ENCODE peak calls at places on chromosomes 1 and 21, in nine cellular contexts. One of them, this sample, is unnamed.

GRCh38 chr1:34786521-34787325 is 5.7 kb downstream of the GJB3 start:
- DNase-seq in AG10803: peak; percentile 70
- DNase-seq in keratinocyte: no peak
- DNase-seq in left cardiac atrium: peak; percentile 80
- DNase-seq in IMR-90: peak; percentile 67
- DNase-seq in activated T-cell treated with anti-CD3 and anti-CD28 coated beads, Interleukin-2, amount 50 U/mL, for 1 hour: peak; percentile 60
- DNase-seq in activated CD4-positive, alpha-beta memory T cell treated with anti-CD3 and anti-CD28 coated beads, Interleukin-2, amount 10 ng/mL, durations not matched to agents 7 days and 5 days: peak; percentile 71
- DNase-seq in amniotic epithelial cell: peak; percentile 56
- DNase-seq in T-helper 2 cell: peak; percentile 23
- DNase-seq in this sample: peak; percentile 82

GRCh38 chr1:35573198-35573775 is at the start of gene TFAP2E:
- DNase-seq in activated T-cell treated with anti-CD3 and anti-CD28 coated beads, Interleukin-2, amount 50 U/mL, for 1 hour: no peak
- DNase-seq in T-helper 2 cell: no peak
- DNase-seq in activated CD4-positive, alpha-beta memory T cell treated with anti-CD3 and anti-CD28 coated beads, Interleukin-2, amount 10 ng/mL, durations not matched to agents 7 days and 5 days: no peak
- DNase-seq in AG10803: no peak
- DNase-seq in amniotic epithelial cell: peak; percentile 32
- DNase-seq in IMR-90: no peak
- DNase-seq in left cardiac atrium: no peak
- DNase-seq in keratinocyte: no peak
- DNase-seq in this sample: no peak

GRCh38 chr1:41742219-41742618 is 176.5 kb downstream of the HIVEP3 start:
- DNase-seq in activated T-cell treated with anti-CD3 and anti-CD28 coated beads, Interleukin-2, amount 50 U/mL, for 1 hour: no peak
- DNase-seq in left cardiac atrium: no peak
- DNase-seq in IMR-90: peak; percentile 93
- DNase-seq in amniotic epithelial cell: peak; percentile 68
- DNase-seq in T-helper 2 cell: no peak
- DNase-seq in keratinocyte: no peak
- DNase-seq in activated CD4-positive, alpha-beta memory T cell treated with anti-CD3 and anti-CD28 coated beads, Interleukin-2, amount 10 ng/mL, durations not matched to agents 7 days and 5 days: no peak
- DNase-seq in AG10803: peak; percentile 88
- DNase-seq in this sample: peak; percentile 80

GRCh38 chr1:233479026-233479890 is 134.6 kb upstream of the KCNK1 start:
- DNase-seq in amniotic epithelial cell: no peak
- DNase-seq in activated CD4-positive, alpha-beta memory T cell treated with anti-CD3 and anti-CD28 coated beads, Interleukin-2, amount 10 ng/mL, durations not matched to agents 7 days and 5 days: no peak
- DNase-seq in activated T-cell treated with anti-CD3 and anti-CD28 coated beads, Interleukin-2, amount 50 U/mL, for 1 hour: no peak
- DNase-seq in IMR-90: no peak
- DNase-seq in left cardiac atrium: no peak
- DNase-seq in keratinocyte: no peak
- DNase-seq in T-helper 2 cell: no peak
- DNase-seq in AG10803: no peak
- DNase-seq in this sample: no peak

GRCh38 chr1:221187174-221187573 is 307.9 kb downstream of the HLX start:
- DNase-seq in left cardiac atrium: no peak
- DNase-seq in amniotic epithelial cell: no peak
- DNase-seq in IMR-90: peak; percentile 18
- DNase-seq in activated CD4-positive, alpha-beta memory T cell treated with anti-CD3 and anti-CD28 coated beads, Interleukin-2, amount 10 ng/mL, durations not matched to agents 7 days and 5 days: no peak
- DNase-seq in T-helper 2 cell: no peak
- DNase-seq in keratinocyte: no peak
- DNase-seq in AG10803: no peak
- DNase-seq in activated T-cell treated with anti-CD3 and anti-CD28 coated beads, Interleukin-2, amount 50 U/mL, for 1 hour: no peak
- DNase-seq in this sample: peak; percentile 24

GRCh38 chr1:151540982-151541377 is 871 bp downstream of the TUFT1 start:
- DNase-seq in AG10803: no peak
- DNase-seq in amniotic epithelial cell: no peak
- DNase-seq in activated T-cell treated with anti-CD3 and anti-CD28 coated beads, Interleukin-2, amount 50 U/mL, for 1 hour: no peak
- DNase-seq in keratinocyte: no peak
- DNase-seq in activated CD4-positive, alpha-beta memory T cell treated with anti-CD3 and anti-CD28 coated beads, Interleukin-2, amount 10 ng/mL, durations not matched to agents 7 days and 5 days: no peak
- DNase-seq in T-helper 2 cell: no peak
- DNase-seq in IMR-90: no peak
- DNase-seq in left cardiac atrium: no peak
- DNase-seq in this sample: no peak

GRCh38 chr1:87730274-87731222 is 401.9 kb downstream of the LMO4 start:
- DNase-seq in IMR-90: peak; percentile 44
- DNase-seq in amniotic epithelial cell: peak; percentile 2
- DNase-seq in AG10803: no peak
- DNase-seq in activated CD4-positive, alpha-beta memory T cell treated with anti-CD3 and anti-CD28 coated beads, Interleukin-2, amount 10 ng/mL, durations not matched to agents 7 days and 5 days: no peak
- DNase-seq in left cardiac atrium: no peak
- DNase-seq in activated T-cell treated with anti-CD3 and anti-CD28 coated beads, Interleukin-2, amount 50 U/mL, for 1 hour: no peak
- DNase-seq in T-helper 2 cell: no peak
- DNase-seq in keratinocyte: no peak
- DNase-seq in this sample: no peak

GRCh38 chr1:228004331-228004871 is 2.4 kb upstream of the WNT3A start:
- DNase-seq in activated CD4-positive, alpha-beta memory T cell treated with anti-CD3 and anti-CD28 coated beads, Interleukin-2, amount 10 ng/mL, durations not matched to agents 7 days and 5 days: peak; percentile 17
- DNase-seq in amniotic epithelial cell: peak; percentile 9
- DNase-seq in T-helper 2 cell: no peak
- DNase-seq in IMR-90: no peak
- DNase-seq in keratinocyte: no peak
- DNase-seq in left cardiac atrium: no peak
- DNase-seq in activated T-cell treated with anti-CD3 and anti-CD28 coated beads, Interleukin-2, amount 50 U/mL, for 1 hour: no peak
- DNase-seq in AG10803: peak; percentile 12
- DNase-seq in this sample: peak; percentile 39

GRCh38 chr1:110292327-110292741 is 46.8 kb upstream of the RBM15 start:
- DNase-seq in left cardiac atrium: no peak
- DNase-seq in activated CD4-positive, alpha-beta memory T cell treated with anti-CD3 and anti-CD28 coated beads, Interleukin-2, amount 10 ng/mL, durations not matched to agents 7 days and 5 days: no peak
- DNase-seq in amniotic epithelial cell: peak; percentile 44
- DNase-seq in T-helper 2 cell: no peak
- DNase-seq in keratinocyte: no peak
- DNase-seq in IMR-90: peak; percentile 50
- DNase-seq in activated T-cell treated with anti-CD3 and anti-CD28 coated beads, Interleukin-2, amount 50 U/mL, for 1 hour: no peak
- DNase-seq in AG10803: peak; percentile 74
- DNase-seq in this sample: peak; percentile 33

GRCh38 chr21:38443110-38443509 is 55.2 kb downstream of the ERG start:
- DNase-seq in IMR-90: no peak
- DNase-seq in activated CD4-positive, alpha-beta memory T cell treated with anti-CD3 and anti-CD28 coated beads, Interleukin-2, amount 10 ng/mL, durations not matched to agents 7 days and 5 days: no peak
- DNase-seq in keratinocyte: no peak
- DNase-seq in left cardiac atrium: peak; percentile 52
- DNase-seq in T-helper 2 cell: no peak
- DNase-seq in activated T-cell treated with anti-CD3 and anti-CD28 coated beads, Interleukin-2, amount 50 U/mL, for 1 hour: no peak
- DNase-seq in AG10803: no peak
- DNase-seq in amniotic epithelial cell: no peak
- DNase-seq in this sample: no peak

GRCh38 chr1:228079601-228080263 is 2.8 kb upstream of the ARF1 start:
- DNase-seq in left cardiac atrium: peak; percentile 19
- DNase-seq in AG10803: no peak
- DNase-seq in IMR-90: no peak
- DNase-seq in keratinocyte: no peak
- DNase-seq in activated CD4-positive, alpha-beta memory T cell treated with anti-CD3 and anti-CD28 coated beads, Interleukin-2, amount 10 ng/mL, durations not matched to agents 7 days and 5 days: no peak
- DNase-seq in T-helper 2 cell: no peak
- DNase-seq in activated T-cell treated with anti-CD3 and anti-CD28 coated beads, Interleukin-2, amount 50 U/mL, for 1 hour: peak; percentile 12
- DNase-seq in amniotic epithelial cell: no peak
- DNase-seq in this sample: no peak

GRCh38 chr1:243390315-243390875 is 134.6 kb downstream of the SDCCAG8 start:
- DNase-seq in left cardiac atrium: no peak
- DNase-seq in AG10803: no peak
- DNase-seq in keratinocyte: no peak
- DNase-seq in activated CD4-positive, alpha-beta memory T cell treated with anti-CD3 and anti-CD28 coated beads, Interleukin-2, amount 10 ng/mL, durations not matched to agents 7 days and 5 days: peak; percentile 22
- DNase-seq in IMR-90: no peak
- DNase-seq in activated T-cell treated with anti-CD3 and anti-CD28 coated beads, Interleukin-2, amount 50 U/mL, for 1 hour: no peak
- DNase-seq in amniotic epithelial cell: no peak
- DNase-seq in T-helper 2 cell: no peak
- DNase-seq in this sample: no peak

GRCh38 chr1:218341325-218341724 is 3.8 kb upstream of the TGFB2 start:
- DNase-seq in amniotic epithelial cell: peak; percentile 68
- DNase-seq in keratinocyte: no peak
- DNase-seq in activated CD4-positive, alpha-beta memory T cell treated with anti-CD3 and anti-CD28 coated beads, Interleukin-2, amount 10 ng/mL, durations not matched to agents 7 days and 5 days: no peak
- DNase-seq in AG10803: no peak
- DNase-seq in IMR-90: no peak
- DNase-seq in left cardiac atrium: no peak
- DNase-seq in T-helper 2 cell: no peak
- DNase-seq in activated T-cell treated with anti-CD3 and anti-CD28 coated beads, Interleukin-2, amount 50 U/mL, for 1 hour: no peak
- DNase-seq in this sample: no peak

GRCh38 chr1:227174136-227174535 is 144.2 kb downstream of the CDC42BPA start:
- DNase-seq in AG10803: peak; percentile 70
- DNase-seq in left cardiac atrium: no peak
- DNase-seq in keratinocyte: no peak
- DNase-seq in activated CD4-positive, alpha-beta memory T cell treated with anti-CD3 and anti-CD28 coated beads, Interleukin-2, amount 10 ng/mL, durations not matched to agents 7 days and 5 days: no peak
- DNase-seq in T-helper 2 cell: no peak
- DNase-seq in IMR-90: peak; percentile 70
- DNase-seq in activated T-cell treated with anti-CD3 and anti-CD28 coated beads, Interleukin-2, amount 50 U/mL, for 1 hour: no peak
- DNase-seq in amniotic epithelial cell: peak; percentile 82
- DNase-seq in this sample: peak; percentile 1

GRCh38 chr1:22500476-22500875 is 48.8 kb downstream of the ZBTB40 start:
- DNase-seq in left cardiac atrium: peak; percentile 54
- DNase-seq in AG10803: peak; percentile 59
- DNase-seq in IMR-90: peak; percentile 59
- DNase-seq in activated CD4-positive, alpha-beta memory T cell treated with anti-CD3 and anti-CD28 coated beads, Interleukin-2, amount 10 ng/mL, durations not matched to agents 7 days and 5 days: no peak
- DNase-seq in amniotic epithelial cell: peak; percentile 55
- DNase-seq in keratinocyte: peak; percentile 28
- DNase-seq in T-helper 2 cell: no peak
- DNase-seq in activated T-cell treated with anti-CD3 and anti-CD28 coated beads, Interleukin-2, amount 50 U/mL, for 1 hour: no peak
- DNase-seq in this sample: peak; percentile 65

GRCh38 chr1:185534806-185535205 is 199.4 kb upstream of the HMCN1 start:
- DNase-seq in keratinocyte: no peak
- DNase-seq in left cardiac atrium: no peak
- DNase-seq in activated CD4-positive, alpha-beta memory T cell treated with anti-CD3 and anti-CD28 coated beads, Interleukin-2, amount 10 ng/mL, durations not matched to agents 7 days and 5 days: no peak
- DNase-seq in amniotic epithelial cell: no peak
- DNase-seq in AG10803: no peak
- DNase-seq in activated T-cell treated with anti-CD3 and anti-CD28 coated beads, Interleukin-2, amount 50 U/mL, for 1 hour: no peak
- DNase-seq in T-helper 2 cell: no peak
- DNase-seq in IMR-90: no peak
- DNase-seq in this sample: no peak

GRCh38 chr21:46515109-46515508 is 56.4 kb downstream of the DIP2A start:
- DNase-seq in T-helper 2 cell: peak; percentile 73
- DNase-seq in activated CD4-positive, alpha-beta memory T cell treated with anti-CD3 and anti-CD28 coated beads, Interleukin-2, amount 10 ng/mL, durations not matched to agents 7 days and 5 days: no peak
- DNase-seq in activated T-cell treated with anti-CD3 and anti-CD28 coated beads, Interleukin-2, amount 50 U/mL, for 1 hour: no peak
- DNase-seq in left cardiac atrium: peak; percentile 75
- DNase-seq in amniotic epithelial cell: no peak
- DNase-seq in IMR-90: peak; percentile 13
- DNase-seq in keratinocyte: no peak
- DNase-seq in AG10803: peak; percentile 11
- DNase-seq in this sample: peak; percentile 59

GRCh38 chr21:45577806-45578801 is 35.9 kb upstream of the SLC19A1 start:
- DNase-seq in keratinocyte: no peak
- DNase-seq in left cardiac atrium: no peak
- DNase-seq in T-helper 2 cell: no peak
- DNase-seq in IMR-90: no peak
- DNase-seq in activated CD4-positive, alpha-beta memory T cell treated with anti-CD3 and anti-CD28 coated beads, Interleukin-2, amount 10 ng/mL, durations not matched to agents 7 days and 5 days: no peak
- DNase-seq in AG10803: no peak
- DNase-seq in amniotic epithelial cell: no peak
- DNase-seq in activated T-cell treated with anti-CD3 and anti-CD28 coated beads, Interleukin-2, amount 50 U/mL, for 1 hour: no peak
- DNase-seq in this sample: no peak

GRCh38 chr1:203769505-203770343 is 4.7 kb downstream of the LAX1 start:
- DNase-seq in activated T-cell treated with anti-CD3 and anti-CD28 coated beads, Interleukin-2, amount 50 U/mL, for 1 hour: no peak
- DNase-seq in keratinocyte: peak; percentile 89
- DNase-seq in activated CD4-positive, alpha-beta memory T cell treated with anti-CD3 and anti-CD28 coated beads, Interleukin-2, amount 10 ng/mL, durations not matched to agents 7 days and 5 days: no peak
- DNase-seq in IMR-90: peak; percentile 94
- DNase-seq in amniotic epithelial cell: peak; percentile 90
- DNase-seq in AG10803: peak; percentile 94
- DNase-seq in T-helper 2 cell: no peak
- DNase-seq in left cardiac atrium: peak; percentile 81
- DNase-seq in this sample: peak; percentile 91

GRCh38 chr1:61640531-61641125 is 84.3 kb downstream of the TM2D1 start:
- DNase-seq in IMR-90: no peak
- DNase-seq in left cardiac atrium: no peak
- DNase-seq in keratinocyte: no peak
- DNase-seq in activated T-cell treated with anti-CD3 and anti-CD28 coated beads, Interleukin-2, amount 50 U/mL, for 1 hour: no peak
- DNase-seq in T-helper 2 cell: no peak
- DNase-seq in amniotic epithelial cell: no peak
- DNase-seq in activated CD4-positive, alpha-beta memory T cell treated with anti-CD3 and anti-CD28 coated beads, Interleukin-2, amount 10 ng/mL, durations not matched to agents 7 days and 5 days: no peak
- DNase-seq in AG10803: no peak
- DNase-seq in this sample: no peak

GRCh38 chr21:42307106-42307505 is 8.1 kb downstream of the TFF3 start:
- DNase-seq in keratinocyte: no peak
- DNase-seq in IMR-90: no peak
- DNase-seq in AG10803: no peak
- DNase-seq in amniotic epithelial cell: no peak
- DNase-seq in left cardiac atrium: no peak
- DNase-seq in activated CD4-positive, alpha-beta memory T cell treated with anti-CD3 and anti-CD28 coated beads, Interleukin-2, amount 10 ng/mL, durations not matched to agents 7 days and 5 days: no peak
- DNase-seq in T-helper 2 cell: no peak
- DNase-seq in activated T-cell treated with anti-CD3 and anti-CD28 coated beads, Interleukin-2, amount 50 U/mL, for 1 hour: no peak
- DNase-seq in this sample: no peak

GRCh38 chr1:228174482-228175315 is 9.1 kb downstream of the IBA57 start:
- DNase-seq in AG10803: no peak
- DNase-seq in amniotic epithelial cell: peak; percentile 14
- DNase-seq in IMR-90: no peak
- DNase-seq in left cardiac atrium: peak; percentile 37
- DNase-seq in activated CD4-positive, alpha-beta memory T cell treated with anti-CD3 and anti-CD28 coated beads, Interleukin-2, amount 10 ng/mL, durations not matched to agents 7 days and 5 days: peak; percentile 45
- DNase-seq in keratinocyte: peak; percentile 71
- DNase-seq in T-helper 2 cell: peak; percentile 27
- DNase-seq in activated T-cell treated with anti-CD3 and anti-CD28 coated beads, Interleukin-2, amount 50 U/mL, for 1 hour: peak; percentile 49
- DNase-seq in this sample: no peak

GRCh38 chr1:152015766-152016165 is 21.0 kb downstream of the S100A11 start:
- DNase-seq in IMR-90: no peak
- DNase-seq in amniotic epithelial cell: no peak
- DNase-seq in AG10803: no peak
- DNase-seq in keratinocyte: no peak
- DNase-seq in left cardiac atrium: no peak
- DNase-seq in activated T-cell treated with anti-CD3 and anti-CD28 coated beads, Interleukin-2, amount 50 U/mL, for 1 hour: no peak
- DNase-seq in T-helper 2 cell: no peak
- DNase-seq in activated CD4-positive, alpha-beta memory T cell treated with anti-CD3 and anti-CD28 coated beads, Interleukin-2, amount 10 ng/mL, durations not matched to agents 7 days and 5 days: no peak
- DNase-seq in this sample: no peak

GRCh38 chr1:241460098-241460873 is 59.3 kb downstream of the FH start:
- DNase-seq in AG10803: no peak
- DNase-seq in activated CD4-positive, alpha-beta memory T cell treated with anti-CD3 and anti-CD28 coated beads, Interleukin-2, amount 10 ng/mL, durations not matched to agents 7 days and 5 days: no peak
- DNase-seq in IMR-90: no peak
- DNase-seq in activated T-cell treated with anti-CD3 and anti-CD28 coated beads, Interleukin-2, amount 50 U/mL, for 1 hour: no peak
- DNase-seq in left cardiac atrium: no peak
- DNase-seq in amniotic epithelial cell: no peak
- DNase-seq in T-helper 2 cell: no peak
- DNase-seq in keratinocyte: no peak
- DNase-seq in this sample: no peak

GRCh38 chr21:36699026-36699545 is at the start of gene SIM2:
- DNase-seq in amniotic epithelial cell: no peak
- DNase-seq in left cardiac atrium: peak; percentile 28
- DNase-seq in AG10803: peak; percentile 53
- DNase-seq in activated CD4-positive, alpha-beta memory T cell treated with anti-CD3 and anti-CD28 coated beads, Interleukin-2, amount 10 ng/mL, durations not matched to agents 7 days and 5 days: no peak
- DNase-seq in IMR-90: peak; percentile 52
- DNase-seq in keratinocyte: no peak
- DNase-seq in T-helper 2 cell: no peak
- DNase-seq in activated T-cell treated with anti-CD3 and anti-CD28 coated beads, Interleukin-2, amount 50 U/mL, for 1 hour: no peak
- DNase-seq in this sample: peak; percentile 25

GRCh38 chr1:53129891-53130597 is 12.4 kb downstream of the SLC1A7 start:
- DNase-seq in keratinocyte: no peak
- DNase-seq in activated T-cell treated with anti-CD3 and anti-CD28 coated beads, Interleukin-2, amount 50 U/mL, for 1 hour: no peak
- DNase-seq in IMR-90: no peak
- DNase-seq in AG10803: no peak
- DNase-seq in amniotic epithelial cell: no peak
- DNase-seq in activated CD4-positive, alpha-beta memory T cell treated with anti-CD3 and anti-CD28 coated beads, Interleukin-2, amount 10 ng/mL, durations not matched to agents 7 days and 5 days: no peak
- DNase-seq in left cardiac atrium: no peak
- DNase-seq in T-helper 2 cell: no peak
- DNase-seq in this sample: no peak

This sample was measured in cardiac fibroblast.